ENCODE peak calls at places on chromosomes 5 and 9, in eight cellular contexts. M is body of pancreas, I is aorta, L is OCI-LY7, H is mammary epithelial cell, Y is Panc1, T is tibial nerve, P is fibroblast of the aortic adventitia. R is an unnamed sample.

GRCh38 chr5:172697123-172698121 is 56.4 kb downstream of the NEURL1B start:
- DNase-seq in I (peak; percentile 94), Y (peak; percentile 67), L (peak; percentile 87), T (peak; percentile 90), H (peak; percentile 70), M (peak; percentile 95), P (peak; percentile 90), R (peak; percentile 93)

GRCh38 chr9:112327718-112328450 is 5.5 kb downstream of the PTBP3 start:
- DNase-seq in Y (no peak), T (no peak), I (no peak), L (no peak), M (no peak), P (no peak), H (peak; percentile 57), R (no peak)

GRCh38 chr9:127903557-127904475 is 4.4 kb upstream of the ST6GALNAC6 start:
- DNase-seq in P (no peak), H (no peak), I (peak; percentile 87), Y (no peak), M (peak; percentile 49), T (peak; percentile 82), L (peak; percentile 91), R (peak; percentile 78)

GRCh38 chr5:73507062-73507461 is 8.8 kb downstream of the BTF3 start:
- DNase-seq in Y (no peak), P (peak; percentile 51), T (no peak), L (no peak), M (no peak), H (no peak), I (no peak), R (no peak)

GRCh38 chr5:154756203-154756870 is 1.2 kb downstream of the LARP1 start:
- DNase-seq in I (peak; percentile 73), L (peak; percentile 44), T (no peak), M (peak; percentile 67), Y (no peak), P (no peak), H (peak; percentile 31), R (peak; percentile 33)

GRCh38 chr5:72248352-72249032 is 71.5 kb downstream of the MRPS27 start:
- DNase-seq in P (peak; percentile 97), Y (no peak), T (peak; percentile 41), M (peak; percentile 35), H (peak; percentile 61), I (peak; percentile 64), L (no peak), R (peak; percentile 44)

GRCh38 chr5:33690736-33691135 is 201.1 kb downstream of the ADAMTS12 start:
- DNase-seq in L (no peak), I (no peak), Y (no peak), H (peak; percentile 74), P (peak; percentile 89), T (peak; percentile 28), M (no peak), R (no peak)

GRCh38 chr9:97740848-97741821 is 44.0 kb upstream of the XPA start:
- DNase-seq in T (no peak), Y (no peak), P (peak; percentile 45), H (peak; percentile 66), I (peak; percentile 76), M (peak; percentile 81), L (no peak), R (peak; percentile 46)

GRCh38 chr9:112299514-112299913 is 33.9 kb downstream of the PTBP3 start:
- DNase-seq in L (no peak), H (peak; percentile 85), Y (no peak), T (no peak), M (no peak), I (no peak), P (peak; percentile 82), R (no peak)

GRCh38 chr9:98046161-98046543 is 10.4 kb upstream of the NANS start:
- DNase-seq in M (no peak), L (no peak), I (no peak), Y (no peak), T (no peak), H (no peak), P (no peak), R (no peak)

GRCh38 chr5:83035373-83036170 is 41.6 kb downstream of the TMEM167A start:
- DNase-seq in P (no peak), I (peak; percentile 67), T (no peak), Y (no peak), M (peak; percentile 26), L (no peak), H (no peak), R (no peak)

GRCh38 chr5:33734541-33734940 is 157.2 kb downstream of the ADAMTS12 start:
- DNase-seq in M (no peak), Y (no peak), H (no peak), L (no peak), I (no peak), T (no peak), P (peak; percentile 45), R (peak; percentile 18)

GRCh38 chr9:109629615-109630014 is 131.5 kb upstream of the PTPN3 start:
- DNase-seq in M (no peak), I (no peak), P (no peak), H (no peak), Y (no peak), T (no peak), L (no peak), R (no peak)

GRCh38 chr5:138339086-138339456 is 1.0 kb downstream of the FAM53C start:
- DNase-seq in Y (no peak), I (no peak), P (peak; percentile 34), L (peak; percentile 41), H (no peak), M (peak; percentile 47), T (peak; percentile 22), R (no peak)

GRCh38 chr5:150557507-150557872 is 49.6 kb downstream of the NDST1 start:
- DNase-seq in T (no peak), P (no peak), H (no peak), L (no peak), Y (no peak), I (no peak), M (no peak), R (no peak)

GRCh38 chr5:9170026-9170425 is 375.8 kb downstream of the SEMA5A start:
- DNase-seq in Y (no peak), L (no peak), T (no peak), H (no peak), M (no peak), P (no peak), I (no peak), R (no peak)
- H3K4me3 ChIP-seq in Y (no peak overlapping the region), L (no peak overlapping the region), T (no peak overlapping the region), H (no peak overlapping the region), M (no peak overlapping the region), P (no peak overlapping the region), I (no peak overlapping the region), R (no peak overlapping the region)

GRCh38 chr5:157545911-157546310 is 29.7 kb downstream of the ADAM19 start:
- DNase-seq in M (no peak), P (no peak), T (no peak), Y (no peak), H (no peak), L (peak; percentile 20), I (no peak), R (no peak)

GRCh38 chr5:157544623-157544989 is 31.0 kb downstream of the ADAM19 start:
- DNase-seq in H (no peak), M (no peak), T (no peak), P (no peak), L (no peak), I (no peak), Y (no peak), R (no peak)

GRCh38 chr5:157541452-157542118 is 34.0 kb downstream of the ADAM19 start:
- DNase-seq in I (no peak), T (no peak), M (no peak), P (no peak), L (peak; percentile 13), Y (no peak), H (no peak), R (no peak)

GRCh38 chr5:157542282-157542966 is 33.2 kb downstream of the ADAM19 start:
- DNase-seq in Y (no peak), L (no peak), H (no peak), P (no peak), I (no peak), T (no peak), M (no peak), R (peak; percentile 42)

DNA sequence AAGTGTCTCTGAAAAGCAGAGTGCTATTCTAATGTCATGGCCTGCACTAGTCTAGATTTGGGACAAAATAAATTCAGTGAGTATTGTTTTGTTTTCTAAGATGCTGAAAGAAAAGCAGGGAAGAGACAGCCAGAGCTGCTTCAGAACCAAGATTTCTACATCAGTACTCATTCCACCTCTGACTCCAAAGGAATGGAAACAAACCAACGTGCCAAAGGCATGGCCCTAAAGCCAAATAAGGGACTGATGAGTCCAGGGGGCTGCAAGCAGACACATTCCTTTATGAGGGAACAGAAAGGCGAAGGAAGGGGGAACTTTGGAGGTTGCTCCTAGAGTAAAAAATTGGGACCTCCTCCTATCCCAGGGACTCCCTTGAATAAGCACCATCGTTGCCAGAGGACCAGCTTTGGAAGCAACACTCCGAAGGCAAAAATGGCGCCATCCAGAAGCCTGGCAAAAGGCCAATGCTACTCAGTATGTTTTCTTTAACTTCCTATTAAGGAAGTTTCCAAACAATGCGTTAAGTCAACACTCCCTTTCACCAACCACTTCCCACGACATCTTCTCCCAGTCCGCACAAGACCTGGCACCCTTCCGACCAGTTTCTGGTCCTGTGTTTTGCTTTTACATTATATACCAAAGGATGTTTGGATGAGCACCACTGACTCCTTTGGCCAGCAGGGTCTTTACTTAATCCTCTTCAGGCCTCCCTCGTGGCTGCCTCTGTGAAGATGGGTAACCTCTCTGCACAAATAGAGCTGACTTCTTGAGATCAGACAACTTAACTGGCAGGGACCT is 31.6 kb downstream of the ADAM19 start:
- DNase-seq in H (no peak), Y (no peak), L (no peak), T (no peak), P (peak; percentile 68), M (no peak), I (no peak), R (peak; percentile 54)
- H3K4me3 ChIP-seq in H (no peak overlapping the region), Y (no peak overlapping the region), L (no peak overlapping the region), T (no peak overlapping the region), P (no peak overlapping the region), M (no peak overlapping the region), I (no peak overlapping the region), R (no peak overlapping the region)

GRCh38 chr9:36762958-36763357 is 190.3 kb downstream of the MELK start:
- DNase-seq in H (no peak), I (no peak), Y (no peak), L (no peak), P (no peak), M (no peak), T (no peak), R (no peak)
- H3K4me3 ChIP-seq in H (no peak overlapping the region), I (no peak overlapping the region), Y (no peak overlapping the region), L (no peak overlapping the region), P (no peak overlapping the region), M (no peak overlapping the region), T (no peak overlapping the region), R (no peak overlapping the region)

DNA sequence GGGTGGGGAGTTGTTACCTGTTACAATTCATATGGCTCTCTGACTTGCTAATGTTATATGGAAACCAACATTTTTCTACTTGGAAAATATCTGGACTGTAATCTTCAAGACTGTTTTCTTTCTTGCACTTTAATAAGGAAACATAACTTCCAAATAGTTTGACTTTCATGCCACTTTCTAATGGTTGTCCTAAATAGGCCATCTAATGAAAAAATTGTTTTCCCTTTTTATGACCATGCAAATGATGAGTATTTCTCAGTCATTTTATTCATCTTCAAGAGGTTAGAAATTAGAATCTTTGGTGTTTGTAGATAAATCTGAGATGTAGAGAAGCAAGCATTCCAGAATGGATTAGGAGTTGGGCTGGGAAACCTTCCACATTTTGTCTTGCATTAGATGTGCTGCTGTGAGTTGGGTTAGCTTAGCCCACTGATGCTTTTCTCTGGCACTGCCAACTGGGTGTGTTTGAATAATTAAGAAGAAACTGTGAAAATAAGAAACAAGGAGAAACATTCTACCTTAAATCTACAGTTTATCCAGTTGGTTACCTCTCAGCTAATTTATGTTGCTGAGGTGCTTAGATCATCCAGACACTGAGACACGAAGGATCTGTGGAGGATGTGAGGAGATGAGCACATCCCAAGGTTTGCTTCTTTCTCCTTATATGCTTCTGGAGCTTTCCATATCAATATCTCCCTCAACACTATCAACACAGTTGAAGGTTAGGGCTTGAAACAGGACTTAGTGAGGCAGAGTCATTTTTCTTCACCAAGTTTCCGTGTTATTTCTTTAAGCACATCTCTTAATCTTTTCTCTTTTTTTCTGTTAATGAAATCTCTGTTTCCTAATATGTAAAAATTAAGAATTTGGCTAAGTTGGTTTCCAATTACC is 2.7 kb downstream of the RASGRF2 start:
- DNase-seq in M (no peak), P (no peak), H (no peak), L (no peak), T (no peak), Y (no peak), I (no peak), R (no peak)
- H3K4me3 ChIP-seq in M (no peak overlapping the region), P (no peak overlapping the region), H (no peak overlapping the region), L (no peak overlapping the region), T (no peak overlapping the region), Y (no peak overlapping the region), I (no peak overlapping the region), R (no peak overlapping the region)